ENCODE peak calls at places on chromosomes 4 and X, in nine cellular contexts. One of them, this sample, is unnamed. For H3K4me1 and H3K27me3, the result is how much of the 10 kb centered on the place peaks cover.

GRCh38 chr4:100841911-100842310 is 324.1 kb upstream of the EMCN start:
- DNase-seq in H9: no peak
- DNase-seq in psoas muscle: no peak
- DNase-seq in cardiac muscle cell: no peak
- DNase-seq in spleen: no peak
- DNase-seq in mesendoderm: no peak
- DNase-seq in HepG2: no peak
- DNase-seq in SJSA1: no peak
- DNase-seq in stomach: no peak
- DNase-seq in this sample: no peak

GRCh38 chr4:183241771-183242170 is 78.3 kb downstream of the CLDN22 start:
- DNase-seq in H9: no peak
- DNase-seq in psoas muscle: no peak
- DNase-seq in cardiac muscle cell: no peak
- DNase-seq in spleen: no peak
- DNase-seq in mesendoderm: peak
- DNase-seq in HepG2: peak
- DNase-seq in SJSA1: peak
- DNase-seq in stomach: no peak
- DNase-seq in this sample: no peak

GRCh38 chr4:24849662-24850280 is 54.4 kb downstream of the SOD3 start:
- DNase-seq in H9: no peak
- DNase-seq in psoas muscle: no peak
- DNase-seq in cardiac muscle cell: no peak
- DNase-seq in spleen: no peak
- DNase-seq in mesendoderm: no peak
- DNase-seq in HepG2: no peak
- DNase-seq in SJSA1: no peak
- DNase-seq in stomach: no peak
- DNase-seq in this sample: no peak

GRCh38 chr4:132085105-132085504 is 1064.0 kb upstream of the PCDH10 start:
- DNase-seq in H9: no peak
- DNase-seq in psoas muscle: no peak
- DNase-seq in cardiac muscle cell: no peak
- DNase-seq in spleen: no peak
- DNase-seq in mesendoderm: no peak
- DNase-seq in HepG2: no peak
- DNase-seq in SJSA1: no peak
- DNase-seq in stomach: no peak
- DNase-seq in this sample: no peak

GRCh38 chr4:41933997-41934812 is 1.0 kb upstream of the TMEM33 start:
- DNase-seq in H9: peak
- DNase-seq in psoas muscle: no peak
- DNase-seq in cardiac muscle cell: no peak
- DNase-seq in spleen: no peak
- DNase-seq in mesendoderm: no peak
- DNase-seq in HepG2: peak
- DNase-seq in SJSA1: no peak
- DNase-seq in stomach: no peak
- DNase-seq in this sample: no peak

GRCh38 chrX:119755981-119756533 is 2.3 kb upstream of the SOWAHD start:
- DNase-seq in H9: no peak
- DNase-seq in psoas muscle: no peak
- DNase-seq in cardiac muscle cell: no peak
- DNase-seq in spleen: peak
- DNase-seq in mesendoderm: no peak
- DNase-seq in HepG2: peak
- DNase-seq in SJSA1: peak
- DNase-seq in stomach: peak
- DNase-seq in this sample: no peak

GRCh38 chr4:16772366-16772850 is 126.0 kb downstream of the LDB2 start:
- DNase-seq in H9: no peak
- DNase-seq in psoas muscle: no peak
- DNase-seq in cardiac muscle cell: no peak
- DNase-seq in spleen: no peak
- DNase-seq in mesendoderm: no peak
- DNase-seq in HepG2: no peak
- DNase-seq in SJSA1: no peak
- DNase-seq in stomach: no peak
- DNase-seq in this sample: no peak

GRCh38 chrX:15321447-15321846 is 6.0 kb upstream of the ASB11 start:
- DNase-seq in H9: no peak
- DNase-seq in psoas muscle: no peak
- DNase-seq in cardiac muscle cell: no peak
- DNase-seq in spleen: no peak
- DNase-seq in mesendoderm: no peak
- DNase-seq in HepG2: no peak
- DNase-seq in SJSA1: no peak
- DNase-seq in stomach: no peak
- DNase-seq in this sample: no peak

GRCh38 chrX:48597353-48598264 is at the start of gene WDR13:
- DNase-seq in H9: peak
- DNase-seq in psoas muscle: peak
- DNase-seq in cardiac muscle cell: peak
- DNase-seq in spleen: peak
- DNase-seq in mesendoderm: peak
- DNase-seq in HepG2: peak
- DNase-seq in SJSA1: peak
- DNase-seq in stomach: peak
- DNase-seq in this sample: peak

GRCh38 chrX:64894454-64895038 is 81.7 kb downstream of the ZC4H2 start:
- DNase-seq in H9: peak
- DNase-seq in psoas muscle: no peak
- DNase-seq in cardiac muscle cell: peak
- DNase-seq in spleen: no peak
- DNase-seq in mesendoderm: peak
- DNase-seq in HepG2: peak
- DNase-seq in SJSA1: no peak
- DNase-seq in stomach: peak
- DNase-seq in this sample: peak

GRCh38 chr4:5824635-5825034 is 68.3 kb downstream of the CRMP1 start:
- DNase-seq in H9: no peak
- DNase-seq in psoas muscle: no peak
- DNase-seq in cardiac muscle cell: peak
- DNase-seq in spleen: no peak
- DNase-seq in mesendoderm: peak
- DNase-seq in HepG2: peak
- DNase-seq in SJSA1: peak
- DNase-seq in stomach: no peak
- DNase-seq in this sample: no peak

GRCh38 chr4:36177946-36178345 is 66.4 kb downstream of the ARAP2 start:
- DNase-seq in H9: no peak
- DNase-seq in psoas muscle: no peak
- DNase-seq in cardiac muscle cell: no peak
- DNase-seq in spleen: no peak
- DNase-seq in mesendoderm: no peak
- DNase-seq in HepG2: no peak
- DNase-seq in SJSA1: no peak
- DNase-seq in stomach: no peak
- DNase-seq in this sample: no peak

GRCh38 chr4:148126825-148127224 is 315.4 kb downstream of the NR3C2 start:
- DNase-seq in H9: no peak
- DNase-seq in psoas muscle: no peak
- DNase-seq in cardiac muscle cell: no peak
- DNase-seq in spleen: no peak
- DNase-seq in mesendoderm: no peak
- DNase-seq in HepG2: no peak
- DNase-seq in SJSA1: no peak
- DNase-seq in stomach: no peak
- DNase-seq in this sample: no peak

GRCh38 chr4:61301285-61301684 is 101.2 kb downstream of the ADGRL3 start:
- DNase-seq in H9: no peak
- DNase-seq in psoas muscle: no peak
- DNase-seq in cardiac muscle cell: no peak
- DNase-seq in spleen: no peak
- DNase-seq in mesendoderm: no peak
- DNase-seq in HepG2: no peak
- DNase-seq in SJSA1: no peak
- DNase-seq in stomach: no peak
- DNase-seq in this sample: no peak

DNA sequence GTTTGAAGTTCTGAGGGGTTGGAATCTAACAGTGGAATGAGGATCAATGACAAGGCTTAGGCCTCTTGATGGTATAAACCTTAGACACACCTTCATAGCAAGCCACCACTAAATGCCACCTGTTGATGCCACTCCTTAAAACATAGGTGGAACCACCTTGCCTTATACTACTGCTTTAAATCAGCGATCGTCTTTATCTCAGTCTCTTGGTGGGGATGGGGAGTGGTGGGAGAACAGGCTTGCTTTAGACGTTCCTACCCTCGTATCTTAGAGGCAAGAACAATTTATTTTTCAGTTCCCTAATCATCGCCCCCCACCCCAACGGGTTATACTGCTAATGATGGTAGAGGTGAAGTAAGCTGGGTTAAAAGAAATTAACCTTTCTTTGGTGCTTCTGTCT is 1.3 kb downstream of the RAB33B start:
- DNase-seq in H9: no peak
- DNase-seq in psoas muscle: no peak
- DNase-seq in cardiac muscle cell: no peak
- DNase-seq in spleen: no peak
- DNase-seq in mesendoderm: peak
- DNase-seq in HepG2: no peak
- DNase-seq in SJSA1: no peak
- DNase-seq in stomach: no peak
- DNase-seq in this sample: no peak
- H3K27ac ChIP-seq in H9: no peak
- H3K27ac ChIP-seq in psoas muscle: peak
- H3K27ac ChIP-seq in cardiac muscle cell: no peak
- H3K27ac ChIP-seq in spleen: peak
- H3K27ac ChIP-seq in mesendoderm: no peak
- H3K27ac ChIP-seq in HepG2: no peak
- H3K27ac ChIP-seq in SJSA1: no peak
- H3K27ac ChIP-seq in stomach: peak
- H3K27ac ChIP-seq in this sample: no peak

DNA sequence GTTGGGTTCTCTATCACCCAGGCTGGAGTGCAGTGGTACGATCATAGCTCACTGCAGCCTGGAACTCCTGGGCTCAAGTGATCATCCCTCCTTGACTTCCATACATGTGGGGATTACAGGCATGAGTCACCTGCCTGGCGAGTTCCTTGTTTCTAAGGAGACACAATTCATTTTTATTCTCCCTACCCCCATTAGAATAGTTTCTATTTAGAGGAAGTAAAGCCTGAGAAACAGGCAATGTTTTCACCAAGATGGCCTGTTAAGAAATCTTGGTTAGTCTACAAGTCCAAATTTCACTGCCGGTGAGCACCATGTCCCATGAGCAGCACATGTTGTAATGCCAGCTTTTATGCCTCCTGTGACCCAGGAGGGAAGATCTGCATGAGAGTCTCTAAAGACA is 5.7 kb downstream of the CYBB start:
- DNase-seq in H9: no peak
- DNase-seq in psoas muscle: no peak
- DNase-seq in cardiac muscle cell: no peak
- DNase-seq in spleen: peak
- DNase-seq in mesendoderm: no peak
- DNase-seq in HepG2: no peak
- DNase-seq in SJSA1: no peak
- DNase-seq in stomach: no peak
- DNase-seq in this sample: peak
- H3K4me1 ChIP-seq in H9: under half
- H3K4me1 ChIP-seq in psoas muscle: under half
- H3K4me1 ChIP-seq in cardiac muscle cell: under half
- H3K4me1 ChIP-seq in spleen: half or more
- H3K4me1 ChIP-seq in mesendoderm: under half
- H3K4me1 ChIP-seq in HepG2: under half
- H3K4me1 ChIP-seq in SJSA1: under half
- H3K4me1 ChIP-seq in stomach: under half
- H3K4me1 ChIP-seq in this sample: under half

GRCh38 chr4:785332-786073 is 40.4 kb downstream of the CPLX1 start:
- DNase-seq in H9: peak
- DNase-seq in psoas muscle: no peak
- DNase-seq in cardiac muscle cell: no peak
- DNase-seq in spleen: peak
- DNase-seq in mesendoderm: no peak
- DNase-seq in HepG2: no peak
- DNase-seq in SJSA1: no peak
- DNase-seq in stomach: no peak
- DNase-seq in this sample: no peak

GRCh38 chr4:786074-786741 is 39.7 kb downstream of the CPLX1 start:
- DNase-seq in H9: no peak
- DNase-seq in psoas muscle: no peak
- DNase-seq in cardiac muscle cell: no peak
- DNase-seq in spleen: no peak
- DNase-seq in mesendoderm: no peak
- DNase-seq in HepG2: no peak
- DNase-seq in SJSA1: no peak
- DNase-seq in stomach: no peak
- DNase-seq in this sample: no peak

GRCh38 chr4:788006-788635 is 37.8 kb downstream of the CPLX1 start:
- DNase-seq in H9: no peak
- DNase-seq in psoas muscle: no peak
- DNase-seq in cardiac muscle cell: no peak
- DNase-seq in spleen: no peak
- DNase-seq in mesendoderm: no peak
- DNase-seq in HepG2: no peak
- DNase-seq in SJSA1: no peak
- DNase-seq in stomach: no peak
- DNase-seq in this sample: no peak

GRCh38 chr4:787561-787981 is 38.4 kb downstream of the CPLX1 start:
- DNase-seq in H9: no peak
- DNase-seq in psoas muscle: no peak
- DNase-seq in cardiac muscle cell: no peak
- DNase-seq in spleen: peak
- DNase-seq in mesendoderm: no peak
- DNase-seq in HepG2: no peak
- DNase-seq in SJSA1: no peak
- DNase-seq in stomach: no peak
- DNase-seq in this sample: no peak

GRCh38 chr4:786861-787300 is 39.0 kb downstream of the CPLX1 start:
- DNase-seq in H9: no peak
- DNase-seq in psoas muscle: no peak
- DNase-seq in cardiac muscle cell: no peak
- DNase-seq in spleen: peak
- DNase-seq in mesendoderm: no peak
- DNase-seq in HepG2: no peak
- DNase-seq in SJSA1: no peak
- DNase-seq in stomach: no peak
- DNase-seq in this sample: no peak
- H3K27me3 ChIP-seq in H9: under half
- H3K27me3 ChIP-seq in psoas muscle: under half
- H3K27me3 ChIP-seq in cardiac muscle cell: half or more
- H3K27me3 ChIP-seq in spleen: under half
- H3K27me3 ChIP-seq in mesendoderm: under half
- H3K27me3 ChIP-seq in HepG2: under half
- H3K27me3 ChIP-seq in SJSA1: under half
- H3K27me3 ChIP-seq in stomach: under half
- H3K27me3 ChIP-seq in this sample: under half

DNA sequence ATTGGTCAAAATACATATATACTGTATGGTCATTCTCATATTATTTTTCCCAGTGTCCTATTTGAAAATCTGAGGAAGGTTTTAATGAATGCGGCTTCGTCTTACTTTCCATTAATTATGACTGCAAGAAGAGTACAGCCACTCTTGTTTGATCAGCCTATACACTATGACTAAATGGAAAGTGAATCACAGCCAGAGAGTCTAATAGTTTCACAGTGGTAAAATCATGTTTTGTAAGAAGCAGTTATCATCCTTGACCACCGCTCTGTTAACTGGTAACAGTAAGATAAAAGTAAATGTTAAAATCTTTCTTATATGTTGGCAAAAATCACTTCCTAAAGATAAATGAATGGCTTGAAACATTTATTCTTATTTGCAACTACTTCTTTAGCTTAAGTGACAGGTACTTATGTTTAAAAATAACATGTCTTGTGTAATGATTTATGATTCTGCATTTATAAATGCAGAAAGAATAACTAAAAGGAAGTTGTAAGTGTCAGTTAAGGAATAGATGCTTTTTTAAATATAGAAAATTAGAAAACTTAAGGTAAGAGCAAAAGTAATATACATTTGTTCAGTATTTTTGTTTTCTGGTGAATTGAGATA is 13.3 kb downstream of the GALNT7 start:
- DNase-seq in H9: no peak
- DNase-seq in psoas muscle: no peak
- DNase-seq in cardiac muscle cell: no peak
- DNase-seq in spleen: no peak
- DNase-seq in mesendoderm: no peak
- DNase-seq in HepG2: no peak
- DNase-seq in SJSA1: peak
- DNase-seq in stomach: no peak
- DNase-seq in this sample: no peak
- H3K27ac ChIP-seq in H9: no peak
- H3K27ac ChIP-seq in psoas muscle: no peak
- H3K27ac ChIP-seq in cardiac muscle cell: no peak
- H3K27ac ChIP-seq in spleen: no peak
- H3K27ac ChIP-seq in mesendoderm: no peak
- H3K27ac ChIP-seq in HepG2: no peak
- H3K27ac ChIP-seq in SJSA1: peak
- H3K27ac ChIP-seq in stomach: no peak
- H3K27ac ChIP-seq in this sample: no peak